ENCODE peak calls at places on chromosome 21, in six cellular contexts. C is H9, N is GM23338, V is endothelial cell of umbilical vein, Z is GM23248, T is SK-N-SH. K is an unnamed sample. For H3K79me2, the result is how much of the 10 kb centered on the place peaks cover.

GRCh38 chr21:41360072-41360821 is 1.6 kb upstream of the MX2 start:
- DNase-seq in T (no peak), V (no peak), N (peak), C (peak), Z (peak), K (peak)

GRCh38 chr21:31425158-31425557 is 81.1 kb upstream of the TIAM1 start:
- DNase-seq in T (no peak), Z (no peak), C (peak), V (no peak), N (peak), K (no peak)

GRCh38 chr21:17742940-17743592 is 76.1 kb downstream of the C21orf91 start:
- DNase-seq in C (no peak), Z (no peak), N (no peak), T (no peak), V (no peak), K (no peak)

GRCh38 chr21:28427356-28428022 is 565.2 kb downstream of the LTN1 start:
- DNase-seq in N (no peak), T (no peak), Z (peak), V (no peak), C (no peak), K (peak)

GRCh38 chr21:36065497-36066036 is 4.3 kb upstream of the CBR1 start:
- DNase-seq in N (no peak), Z (peak), V (peak), C (no peak), T (no peak), K (peak)

GRCh38 chr21:24693779-24694178 is 913.5 kb downstream of the MRPL39 start:
- DNase-seq in V (no peak), N (no peak), Z (no peak), C (no peak), T (no peak), K (no peak)

GRCh38 chr21:46144464-46145070 is 10.8 kb downstream of the FTCD start:
- DNase-seq in N (no peak), T (no peak), Z (no peak), C (no peak), V (no peak), K (no peak)

GRCh38 chr21:16086936-16087335 is 357.2 kb downstream of the USP25 start:
- DNase-seq in T (no peak), Z (no peak), V (no peak), C (no peak), N (no peak), K (no peak)

GRCh38 chr21:41627428-41627827 is 119.5 kb upstream of the TMPRSS2 start:
- DNase-seq in T (no peak), Z (peak), V (no peak), C (no peak), N (no peak), K (peak)

GRCh38 chr21:46160563-46161179 is 5.3 kb upstream of the FTCD start:
- DNase-seq in T (peak), C (peak), N (no peak), Z (no peak), V (no peak), K (no peak)

GRCh38 chr21:42474982-42475381 is 21.0 kb downstream of the RSPH1 start:
- DNase-seq in N (no peak), C (no peak), V (no peak), T (peak), Z (no peak), K (no peak)

GRCh38 chr21:42307106-42307505 is 8.1 kb downstream of the TFF3 start:
- DNase-seq in C (no peak), V (no peak), N (no peak), T (no peak), Z (no peak), K (no peak)

GRCh38 chr21:32064511-32064910 is 191.7 kb downstream of the HUNK start:
- DNase-seq in C (no peak), V (no peak), T (no peak), Z (no peak), N (no peak), K (no peak)

GRCh38 chr21:26962516-26963305 is 4.2 kb downstream of the ADAMTS5 start:
- DNase-seq in C (no peak), V (no peak), N (no peak), T (no peak), Z (peak), K (no peak)

GRCh38 chr21:26834181-26834945 is 10.8 kb downstream of the ADAMTS1 start:
- DNase-seq in N (peak), C (no peak), V (no peak), T (no peak), Z (peak), K (no peak)

GRCh38 chr21:41943468-41944250 is 10.2 kb downstream of the C2CD2 start:
- DNase-seq in T (no peak), V (no peak), N (no peak), Z (no peak), C (no peak), K (no peak)

GRCh38 chr21:46355161-46356004 is 31.4 kb downstream of the PCNT start:
- DNase-seq in V (no peak), T (no peak), C (no peak), Z (no peak), N (no peak), K (no peak)

GRCh38 chr21:32308696-32309095 is 10.0 kb downstream of the MRAP start:
- DNase-seq in N (no peak), Z (no peak), V (no peak), C (no peak), T (no peak), K (no peak)

GRCh38 chr21:31543191-31543590 is 116.3 kb upstream of the SOD1 start:
- DNase-seq in C (no peak), N (no peak), V (no peak), T (no peak), Z (no peak), K (peak)

GRCh38 chr21:30515681-30516080 is 13.7 kb upstream of the KRTAP19-5 start:
- DNase-seq in C (no peak), N (no peak), T (no peak), Z (no peak), V (no peak), K (no peak)

GRCh38 chr21:41642399-41642798 is 124.5 kb downstream of the RIPK4 start:
- DNase-seq in Z (peak), V (no peak), C (no peak), T (no peak), N (no peak), K (peak)

GRCh38 chr21:40404319-40404906 is 442.5 kb downstream of the DSCAM start:
- DNase-seq in Z (no peak), V (no peak), C (no peak), N (no peak), T (no peak), K (no peak)

GRCh38 chr21:41640756-41641509 is 125.9 kb downstream of the RIPK4 start:
- DNase-seq in T (no peak), Z (peak), V (no peak), C (no peak), N (no peak), K (peak)

GRCh38 chr21:37455504-37455911 is 88.9 kb downstream of the DYRK1A start:
- DNase-seq in T (no peak), C (no peak), N (no peak), Z (peak), V (peak), K (peak)
- H3K4me2 ChIP-seq in T (no peak), C (no peak), N (no peak), Z (peak), V (no peak), K (no peak)

GRCh38 chr21:45094412-45094811 is 20.0 kb downstream of the ADARB1 start:
- DNase-seq in C (no peak), T (peak), N (no peak), Z (no peak), V (peak), K (no peak)
- H3K79me2 ChIP-seq in C (under half), T (under half), N (under half), Z (half or more), V (under half), K (under half)

GRCh38 chr21:37087188-37087587 is 14.1 kb downstream of the TTC3 start:
- DNase-seq in V (peak), T (no peak), C (no peak), N (peak), Z (peak), K (peak)
- H3K27ac ChIP-seq in V (no peak), T (no peak), C (no peak), N (no peak), Z (peak), K (no peak)

GRCh38 chr21:19557046-19557445 is 1153.5 kb upstream of the TMPRSS15 start:
- DNase-seq in C (no peak), N (no peak), Z (no peak), V (no peak), T (no peak), K (no peak)

GRCh38 chr21:19553930-19554615 is 1150.5 kb upstream of the TMPRSS15 start:
- DNase-seq in N (peak), Z (no peak), T (no peak), C (peak), V (no peak), K (no peak)

GRCh38 chr21:19557488-19557887 is 1153.9 kb upstream of the TMPRSS15 start:
- DNase-seq in C (no peak), N (no peak), V (no peak), T (no peak), Z (no peak), K (no peak)
- H3K4me2 ChIP-seq in C (no peak), N (no peak), V (no peak), T (no peak), Z (no peak), K (no peak)

DNA sequence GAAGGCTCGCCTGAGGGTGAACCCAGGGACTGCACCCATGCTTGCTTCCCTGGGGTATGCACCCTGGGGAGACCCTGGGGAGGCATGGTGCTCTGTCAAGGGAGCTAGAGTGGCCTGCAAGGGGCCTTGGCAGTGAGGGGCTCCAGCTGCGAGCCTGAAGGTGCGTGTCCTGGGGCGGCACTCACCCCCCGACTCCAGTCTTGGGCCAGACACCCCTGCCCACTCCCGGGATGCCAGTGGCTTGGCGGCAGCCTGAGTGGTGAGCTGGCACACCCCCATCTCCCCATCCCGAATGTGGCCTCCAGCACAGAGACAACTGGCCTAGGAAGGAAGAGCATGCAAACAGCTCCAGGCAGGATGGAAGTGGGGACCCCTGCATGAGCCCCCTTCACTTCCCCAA is 2.6 kb downstream of the SUMO3 start:
- DNase-seq in Z (no peak), T (no peak), V (no peak), C (no peak), N (no peak), K (no peak)
- H3K79me2 ChIP-seq in Z (half or more), T (half or more), V (half or more), C (under half), N (half or more), K (half or more)

DNA sequence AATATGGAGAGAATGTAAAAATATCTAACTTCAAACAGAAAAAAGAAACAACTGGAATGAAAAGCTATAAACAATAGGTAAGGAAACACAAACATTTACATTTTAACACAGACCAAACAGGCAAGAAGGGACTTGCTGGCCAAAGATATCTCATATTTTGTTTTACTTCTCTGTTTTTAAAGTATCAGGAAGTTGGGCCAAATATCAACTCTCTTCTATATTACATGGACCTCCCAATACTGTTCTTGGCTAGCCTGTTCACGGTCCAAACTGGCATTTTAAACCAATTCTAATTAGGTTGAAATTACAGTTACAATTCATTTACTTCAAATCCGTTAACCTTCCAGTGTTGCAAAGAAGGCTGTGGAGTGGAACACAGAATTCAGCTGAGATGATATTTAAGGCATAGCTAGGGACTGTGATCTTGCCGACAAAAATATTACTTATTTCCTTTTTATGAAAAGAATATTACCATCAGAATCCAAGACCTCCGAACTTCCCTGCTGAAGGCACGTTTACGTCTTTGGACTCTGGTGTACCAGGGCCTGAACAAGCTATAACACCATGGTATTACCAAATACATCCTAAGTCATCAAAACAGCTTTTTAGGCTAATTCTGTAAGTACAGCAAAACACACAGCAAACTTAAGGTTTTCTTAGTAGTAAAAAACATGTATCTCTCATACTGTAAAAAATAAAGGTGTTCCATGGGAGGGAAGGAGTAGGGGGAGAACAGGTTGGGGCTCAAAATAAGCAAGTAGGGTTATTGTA is 165.4 kb downstream of the RUNX1 start:
- DNase-seq in Z (no peak), T (no peak), N (no peak), C (no peak), V (peak), K (peak)
- H3K27ac ChIP-seq in Z (peak), T (peak), N (no peak), C (no peak), V (peak), K (peak)